ENCODE peak calls at places on chromosomes 12 and 14, in six cellular contexts. N, V, E, K, M and Y are unnamed samples.

GRCh38 chr12:121509339-121509738 is 71.5 kb downstream of the KDM2B start:
- DNase-seq in E (no peak), V (no peak), K (no peak), N (no peak), M (no peak), Y (no peak)

GRCh38 chr14:96730386-96730785 is 66.8 kb upstream of the VRK1 start:
- DNase-seq in N (no peak), E (no peak), K (no peak), V (no peak), M (no peak), Y (no peak)

GRCh38 chr12:2842948-2843347 is 8.1 kb upstream of the NRIP2 start:
- DNase-seq in V (no peak), N (no peak), K (no peak), E (no peak), M (no peak), Y (no peak)

GRCh38 chr14:95313707-95314106 is 6.0 kb downstream of the CLMN start:
- DNase-seq in N (no peak), K (no peak), E (no peak), M (no peak), V (peak), Y (peak)

GRCh38 chr12:126784328-126784921 is 1482.5 kb upstream of the TMEM132C start:
- DNase-seq in N (peak), V (no peak), E (no peak), K (no peak), M (no peak), Y (peak)

GRCh38 chr14:69715725-69716482 is 51.0 kb upstream of the SRSF5 start:
- DNase-seq in K (peak), V (peak), E (no peak), N (no peak), M (no peak), Y (peak)

GRCh38 chr12:56231184-56231582 is 1.3 kb downstream of the SLC39A5 start:
- DNase-seq in V (no peak), E (no peak), K (no peak), N (no peak), M (no peak), Y (no peak)

GRCh38 chr12:113318900-113319628 is 15.8 kb downstream of the SLC8B1 start:
- DNase-seq in K (no peak), N (no peak), E (no peak), M (no peak), V (no peak), Y (no peak)

GRCh38 chr12:103799504-103800251 is 41.4 kb downstream of the NT5DC3 start:
- DNase-seq in N (no peak), E (no peak), K (no peak), V (no peak), M (no peak), Y (peak)

GRCh38 chr12:122959566-122960192 is 6.6 kb downstream of the ABCB9 start:
- DNase-seq in K (no peak), N (no peak), E (no peak), V (no peak), M (no peak), Y (no peak)

GRCh38 chr12:44457465-44457864 is 418.6 kb downstream of the NELL2 start:
- DNase-seq in M (no peak), K (no peak), V (no peak), N (no peak), E (no peak), Y (no peak)

GRCh38 chr12:120984351-120984898 is 6.1 kb downstream of the HNF1A start:
- DNase-seq in V (no peak), N (no peak), M (no peak), E (no peak), K (no peak), Y (peak)

GRCh38 chr12:66048218-66048842 is 82.2 kb downstream of the LLPH start:
- DNase-seq in V (no peak), N (no peak), M (no peak), K (no peak), E (no peak), Y (peak)

GRCh38 chr12:4894019-4894418 is 15.7 kb upstream of the KCNA1 start:
- DNase-seq in N (no peak), E (no peak), V (no peak), K (no peak), M (no peak), Y (no peak)

GRCh38 chr14:57837267-57837666 is 28.6 kb downstream of the SLC35F4 start:
- DNase-seq in N (no peak), E (no peak), K (no peak), V (no peak), M (no peak), Y (no peak)

GRCh38 chr14:99320105-99320572 is 48.1 kb upstream of the BCL11B start:
- DNase-seq in E (peak), V (no peak), M (peak), K (no peak), N (peak), Y (peak)

GRCh38 chr14:106459971-106460730 is 933.8 kb downstream of the TMEM121 start:
- DNase-seq in N (no peak), E (no peak), K (no peak), V (no peak), M (no peak), Y (peak)

GRCh38 chr14:75229923-75230792 is 48.5 kb upstream of the FOS start:
- DNase-seq in K (peak), E (peak), V (no peak), M (peak), N (peak), Y (peak)

GRCh38 chr12:104551313-104551931 is 94.7 kb downstream of the CHST11 start:
- DNase-seq in E (no peak), M (no peak), N (no peak), V (no peak), K (no peak), Y (no peak)

GRCh38 chr12:102051431-102051965 is 10.3 kb downstream of the WASHC3 start:
- DNase-seq in E (no peak), V (no peak), N (no peak), M (no peak), K (no peak), Y (no peak)

GRCh38 chr12:63415357-63415756 is 252.9 kb downstream of the DPY19L2 start:
- DNase-seq in V (no peak), N (no peak), E (no peak), K (no peak), M (no peak), Y (no peak)

GRCh38 chr12:20050166-20050565 is 318.2 kb upstream of the PDE3A start:
- DNase-seq in M (no peak), E (no peak), K (no peak), V (no peak), N (no peak), Y (no peak)

GRCh38 chr12:89951694-89952060 is 243.0 kb upstream of the ATP2B1 start:
- DNase-seq in N (no peak), E (no peak), V (no peak), K (no peak), M (no peak), Y (no peak)

GRCh38 chr12:14454098-14454907 is 88.8 kb downstream of the ATF7IP start:
- DNase-seq in V (no peak), K (no peak), E (peak), N (peak), M (no peak), Y (no peak)

GRCh38 chr14:84961637-84962036 is 568.3 kb upstream of the FLRT2 start:
- DNase-seq in V (no peak), K (no peak), N (no peak), M (no peak), E (no peak), Y (no peak)

GRCh38 chr14:51400142-51400541 is 160.1 kb downstream of the TMX1 start:
- DNase-seq in E (no peak), N (no peak), V (no peak), M (no peak), K (no peak), Y (no peak)

GRCh38 chr12:101963703-101964102 is 86.3 kb downstream of the DRAM1 start:
- DNase-seq in K (no peak), M (no peak), V (no peak), E (no peak), N (no peak), Y (no peak)

GRCh38 chr14:102726191-102726949 is 50.9 kb upstream of the TRAF3 start:
- DNase-seq in K (no peak), V (no peak), N (no peak), E (no peak), M (no peak), Y (no peak)

GRCh38 chr12:76032043-76032981 is 736 bp upstream of the PHLDA1 start:
- DNase-seq in M (no peak), N (no peak), K (peak), E (peak), V (peak), Y (peak)

GRCh38 chr14:104139460-104140212 is 1.2 kb downstream of the KIF26A start:
- DNase-seq in E (no peak), V (no peak), N (no peak), M (peak), K (peak), Y (no peak)

GRCh38 chr12:105977256-105978051 is 161.3 kb downstream of the NUAK1 start:
- DNase-seq in K (no peak), N (no peak), V (no peak), E (no peak), M (no peak), Y (no peak)

GRCh38 chr12:65343801-65344200 is 65.3 kb downstream of the MSRB3 start:
- DNase-seq in M (no peak), K (no peak), E (no peak), N (no peak), V (no peak), Y (no peak)

GRCh38 chr14:51368721-51369163 is 128.7 kb downstream of the TMX1 start:
- DNase-seq in E (no peak), M (no peak), N (no peak), V (no peak), K (no peak), Y (no peak)

GRCh38 chr14:95891742-95892141 is 15.1 kb downstream of the TUNAR start:
- DNase-seq in N (peak), K (no peak), M (no peak), E (no peak), V (no peak), Y (no peak)

GRCh38 chr12:10101042-10101579 is 2.3 kb upstream of the CLEC1A start:
- DNase-seq in M (no peak), V (peak), N (no peak), K (no peak), E (no peak), Y (no peak)

GRCh38 chr12:54304187-54304810 is 3.5 kb upstream of the NFE2 start:
- DNase-seq in M (peak), N (no peak), K (peak), V (peak), E (no peak), Y (peak)

DNA sequence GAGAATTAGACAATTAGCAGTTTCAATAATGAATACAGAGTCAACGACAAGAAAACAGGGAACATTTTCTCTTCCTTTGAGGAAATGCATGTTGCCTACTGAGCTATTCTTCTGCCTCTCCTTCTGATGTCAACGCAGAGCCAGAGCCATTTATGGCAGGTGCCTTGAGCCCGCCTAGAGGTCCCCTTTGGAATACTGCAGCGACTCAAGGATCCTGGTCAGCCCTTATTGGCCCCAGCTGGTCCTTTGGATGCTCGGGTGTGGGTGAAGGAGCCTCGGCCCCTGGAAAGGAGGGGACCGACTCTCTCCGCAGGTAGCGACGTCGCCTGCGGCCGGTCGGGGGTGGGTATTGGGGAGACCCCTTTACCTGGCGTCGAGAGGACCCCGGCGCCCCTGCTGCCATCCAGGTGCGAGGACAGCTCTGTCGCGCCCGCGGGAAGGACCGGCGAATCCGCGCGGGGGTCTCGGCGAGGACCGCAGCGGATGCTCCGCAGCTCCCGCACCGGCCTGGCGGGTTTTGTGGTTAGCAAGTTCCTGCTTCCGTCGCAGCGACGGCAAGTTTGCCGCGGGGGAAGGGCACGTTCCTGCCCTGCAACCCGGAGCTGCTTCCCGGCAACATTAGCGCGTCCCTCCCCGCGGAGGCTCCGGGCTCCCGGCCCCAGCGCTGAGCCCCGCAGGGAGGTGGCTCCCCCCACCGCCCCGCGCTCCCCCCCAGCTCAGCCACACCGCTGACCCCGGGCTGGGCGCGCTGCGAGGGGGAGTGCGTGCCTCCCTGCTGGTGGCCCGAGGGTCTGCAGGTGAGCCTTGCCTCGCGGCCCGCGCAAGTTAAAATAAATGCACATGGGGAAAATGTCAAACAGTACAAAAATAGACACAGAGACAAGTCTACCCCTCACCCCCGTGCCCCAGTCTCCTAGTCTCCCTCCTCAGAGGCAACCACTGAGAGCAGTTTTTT is at the start of gene MANSC1:
- DNase-seq in E (no peak), V (peak), K (peak), M (peak), N (no peak), Y (peak)
- TF ChIP-seq POLR2AphosphoS5 in E (no peak), V (peak), K (peak), M (peak), N (no peak), Y (peak)

DNA sequence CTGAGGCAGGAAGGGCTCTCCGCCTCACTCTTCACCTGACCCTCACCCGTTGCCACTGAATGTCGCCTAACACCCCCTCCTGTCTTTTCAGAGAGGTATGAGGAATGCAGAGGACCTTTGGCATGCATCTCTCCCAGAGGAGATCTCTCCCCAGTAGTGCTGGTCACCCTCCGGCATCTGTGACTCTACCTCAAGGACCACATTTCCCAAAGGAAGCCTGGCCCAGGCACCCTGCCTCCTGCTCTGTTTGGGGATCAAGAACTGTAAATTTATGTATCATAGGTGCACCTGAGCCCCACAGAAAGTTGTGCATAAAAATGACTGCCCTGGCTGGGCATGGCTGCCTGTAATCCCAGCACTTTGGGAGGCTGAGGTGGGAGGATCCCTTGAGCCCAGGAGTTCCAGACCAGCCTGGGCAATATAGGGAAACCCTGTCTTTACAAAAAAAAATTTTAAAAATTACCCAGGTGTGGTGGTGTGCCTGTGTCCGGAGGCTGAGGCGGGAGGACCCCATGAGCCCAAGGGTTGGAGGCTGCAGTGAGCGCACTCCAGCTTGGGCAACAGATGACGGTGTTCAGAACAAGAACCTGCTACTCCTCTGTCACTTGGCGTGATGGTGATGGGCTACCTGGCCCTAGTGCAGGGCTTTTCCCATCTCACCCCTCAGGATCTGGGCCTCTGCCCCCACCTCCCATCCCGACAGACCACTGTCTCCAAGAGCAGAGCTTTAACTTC is 13.7 kb downstream of the TNFRSF1A start:
- DNase-seq in K (no peak), N (no peak), E (no peak), V (no peak), M (no peak), Y (no peak)
- TF ChIP-seq POLR2A in K (no peak), N (no peak), E (no peak), V (no peak), M (no peak), Y (no peak)

GRCh38 chr12:40107803-40108620 is 2.1 kb upstream of the SLC2A13 start:
- DNase-seq in V (no peak), M (peak), K (no peak), E (no peak), N (no peak), Y (no peak)

GRCh38 chr12:40106202-40106533 is 287 bp upstream of the SLC2A13 start:
- DNase-seq in V (no peak), N (no peak), E (no peak), K (no peak), M (no peak), Y (no peak)

GRCh38 chr12:40107098-40107802 is 1.4 kb upstream of the SLC2A13 start:
- DNase-seq in M (peak), V (peak), E (peak), K (peak), N (peak), Y (peak)

GRCh38 chr12:40105515-40106201 is at the start of gene SLC2A13:
- DNase-seq in K (peak), M (peak), N (peak), E (no peak), V (peak), Y (peak)

DNA sequence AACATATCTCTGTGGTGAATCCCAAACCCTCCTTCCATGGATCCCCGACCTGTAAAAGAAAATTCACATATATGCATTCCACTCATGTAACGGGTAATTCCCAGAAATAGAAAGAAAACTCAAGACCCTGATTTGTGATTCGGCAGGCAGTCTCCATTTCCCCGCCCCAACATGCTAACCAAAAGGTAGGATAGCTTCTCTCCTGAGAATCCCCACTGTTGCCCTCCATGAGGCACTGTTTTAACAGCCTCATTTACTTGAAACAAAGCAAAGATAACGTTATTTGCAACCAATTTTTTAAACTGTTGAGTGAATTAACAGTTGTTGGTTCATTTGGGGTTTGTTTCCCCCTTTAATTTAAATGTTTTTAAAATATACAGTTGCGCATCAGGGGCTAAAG is 774 bp upstream of the SLC2A13 start:
- DNase-seq in E (no peak), V (no peak), M (no peak), K (no peak), N (no peak), Y (no peak)
- H3K4me3 ChIP-seq in E (no peak), V (no peak), M (peak), K (peak), N (no peak), Y (peak)

DNA sequence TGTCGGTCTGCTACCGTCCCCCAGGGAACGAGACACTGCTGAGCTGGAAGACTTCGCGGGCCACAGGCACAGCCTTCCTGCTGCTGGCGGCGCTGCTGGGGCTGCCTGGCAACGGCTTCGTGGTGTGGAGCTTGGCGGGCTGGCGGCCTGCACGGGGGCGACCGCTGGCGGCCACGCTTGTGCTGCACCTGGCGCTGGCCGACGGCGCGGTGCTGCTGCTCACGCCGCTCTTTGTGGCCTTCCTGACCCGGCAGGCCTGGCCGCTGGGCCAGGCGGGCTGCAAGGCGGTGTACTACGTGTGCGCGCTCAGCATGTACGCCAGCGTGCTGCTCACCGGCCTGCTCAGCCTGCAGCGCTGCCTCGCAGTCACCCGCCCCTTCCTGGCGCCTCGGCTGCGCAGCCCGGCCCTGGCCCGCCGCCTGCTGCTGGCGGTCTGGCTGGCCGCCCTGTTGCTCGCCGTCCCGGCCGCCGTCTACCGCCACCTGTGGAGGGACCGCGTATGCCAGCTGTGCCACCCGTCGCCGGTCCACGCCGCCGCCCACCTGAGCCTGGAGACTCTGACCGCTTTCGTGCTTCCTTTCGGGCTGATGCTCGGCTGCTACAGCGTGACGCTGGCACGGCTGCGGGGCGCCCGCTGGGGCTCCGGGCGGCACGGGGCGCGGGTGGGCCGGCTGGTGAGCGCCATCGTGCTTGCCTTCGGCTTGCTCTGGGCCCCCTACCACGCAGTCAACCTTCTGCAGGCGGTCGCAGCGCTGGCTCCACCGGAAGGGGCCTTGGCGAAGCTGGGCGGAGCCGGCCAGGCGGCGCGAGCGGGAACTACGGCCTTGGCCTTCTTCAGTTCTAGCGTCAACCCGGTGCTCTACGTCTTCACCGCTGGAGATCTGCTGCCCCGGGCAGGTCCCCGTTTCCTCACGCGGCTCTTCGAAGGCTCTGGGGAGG is at the start of gene LTB4R:
- DNase-seq in N (no peak), K (peak), M (peak), E (no peak), V (peak), Y (peak)
- TF ChIP-seq POLR2AphosphoS5 in N (no peak), K (peak), M (peak), E (no peak), V (no peak), Y (peak)